ENCODE peak calls at places on chromosomes 2 and 18, in five cellular contexts. K is IMR-90, C is right lobe of liver, X is coronary artery, I is PC-3. G is an unnamed sample.

GRCh38 chr2:200367155-200367554 is 60.7 kb downstream of the SPATS2L start:
- DNase-seq in K (no peak), X (no peak), I (no peak), C (peak), G (no peak)

GRCh38 chr2:19879115-19879514 is 22.7 kb downstream of the TTC32 start:
- DNase-seq in I (no peak), X (peak), C (no peak), K (no peak), G (no peak)

GRCh38 chr2:68282814-68283812 is 30.8 kb upstream of the PPP3R1 start:
- DNase-seq in I (peak), X (no peak), C (no peak), K (peak), G (no peak)

GRCh38 chr2:33238111-33238510 is 238.3 kb upstream of the RASGRP3 start:
- DNase-seq in I (peak), C (no peak), X (no peak), K (peak), G (no peak)

GRCh38 chr2:203579730-203580129 is 44.6 kb upstream of the RAPH1 start:
- DNase-seq in I (peak), K (no peak), X (no peak), C (no peak), G (no peak)

GRCh38 chr18:76847926-76848325 is 25.6 kb downstream of the ZNF236 start:
- DNase-seq in I (peak), K (no peak), C (no peak), X (no peak), G (no peak)

GRCh38 chr2:190607014-190607597 is 41.8 kb upstream of the NAB1 start:
- DNase-seq in I (peak), C (no peak), K (peak), X (no peak), G (no peak)

GRCh38 chr2:226673314-226673723 is 126.3 kb downstream of the IRS1 start:
- DNase-seq in X (no peak), C (no peak), K (peak), I (peak), G (no peak)

GRCh38 chr18:79484661-79485621 is 89.2 kb downstream of the NFATC1 start:
- DNase-seq in C (no peak), X (no peak), K (peak), I (no peak), G (peak)

GRCh38 chr2:239155806-239156480 is 244.9 kb downstream of the HDAC4 start:
- DNase-seq in X (peak), I (no peak), K (no peak), C (peak), G (no peak)

GRCh38 chr2:98608962-98609604 is 694 bp downstream of the UNC50 start:
- DNase-seq in C (peak), X (no peak), K (peak), I (peak), G (no peak)

GRCh38 chr2:27194538-27195354 is 17.1 kb upstream of the ATRAID start:
- DNase-seq in X (no peak), K (no peak), C (peak), I (peak), G (no peak)

GRCh38 chr2:142592171-142592570 is 285.3 kb upstream of the KYNU start:
- DNase-seq in I (no peak), C (no peak), K (no peak), X (no peak), G (no peak)

GRCh38 chr18:31700990-31701389 is 16.6 kb upstream of the B4GALT6 start:
- DNase-seq in I (no peak), X (no peak), K (no peak), C (no peak), G (no peak)

DNA sequence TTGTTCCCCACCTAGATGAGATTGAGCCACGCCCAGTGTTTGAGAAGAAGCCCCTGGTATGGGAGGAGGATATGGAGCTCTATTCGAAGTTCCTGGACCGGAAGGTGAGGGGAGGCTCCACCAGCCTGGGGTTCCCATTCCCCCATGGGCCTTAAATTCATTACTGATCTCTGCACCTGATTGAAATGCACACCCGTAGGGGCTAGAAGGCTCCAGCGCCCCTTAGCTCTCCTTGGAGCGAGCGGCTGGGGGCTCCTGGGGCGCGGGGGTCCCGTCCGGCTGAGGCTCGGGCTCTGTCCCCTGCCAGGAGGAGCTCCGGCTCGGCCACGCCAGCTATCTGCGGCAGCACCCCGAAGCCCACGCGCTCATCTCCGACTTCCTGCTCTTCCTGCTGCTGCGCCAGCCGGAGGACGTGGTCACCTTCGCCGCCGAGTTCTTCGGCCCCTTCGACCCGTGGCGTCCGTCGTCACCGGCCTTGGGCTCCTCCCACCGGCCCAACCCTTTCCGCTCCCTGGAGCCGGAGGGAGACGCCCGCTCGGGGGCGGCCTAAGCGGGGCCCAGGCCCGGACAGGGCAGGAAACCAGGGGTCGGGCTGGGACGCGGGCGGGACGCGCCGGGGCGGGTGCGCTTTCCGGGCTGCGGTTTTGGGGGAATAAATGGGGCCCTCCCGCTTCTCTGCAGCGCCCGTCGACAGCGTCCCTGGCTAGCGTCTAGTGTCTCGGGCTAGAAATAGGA is 10.9 kb downstream of the CATIP start:
- DNase-seq in C (peak), K (peak), I (peak), X (peak), G (peak)
- H3K27ac ChIP-seq in C (peak), K (no peak), I (no peak), X (peak), G (peak)

GRCh38 chr2:215808996-215809395 is 204.4 kb downstream of the MREG start:
- DNase-seq in C (no peak), X (no peak), K (no peak), I (peak), G (no peak)
- TF ChIP-seq CTCF in C (no peak), X (no peak), K (peak), I (peak), G (no peak)

GRCh38 chr18:11042247-11042646 is 107.1 kb downstream of the PIEZO2 start:
- DNase-seq in C (no peak), K (peak), I (no peak), X (no peak), G (no peak)
- H3K27ac ChIP-seq in C (no peak), K (peak), I (no peak), X (no peak), G (peak)

GRCh38 chr2:197310271-197310939 is at the start of gene ANKRD44:
- DNase-seq in I (peak), K (peak), C (peak), X (peak), G (peak)

GRCh38 chr2:197312186-197312585 is 1.6 kb upstream of the ANKRD44 start:
- DNase-seq in I (no peak), C (no peak), X (no peak), K (no peak), G (no peak)

GRCh38 chr2:197311521-197312033 is 997 bp upstream of the ANKRD44 start:
- DNase-seq in K (no peak), X (no peak), C (no peak), I (peak), G (no peak)

GRCh38 chr2:197309369-197310231 is 980 bp downstream of the ANKRD44 start:
- DNase-seq in K (no peak), I (no peak), C (peak), X (peak), G (peak)

GRCh38 chr2:197310940-197311485 is 433 bp upstream of the ANKRD44 start:
- DNase-seq in C (no peak), X (no peak), K (no peak), I (no peak), G (no peak)
- TF ChIP-seq CTCF in C (no peak), X (no peak), K (no peak), I (peak), G (no peak)

GRCh38 chr2:30737326-30737610 is 70.0 kb downstream of the CAPN13 start:
- DNase-seq in X (no peak), I (no peak), C (no peak), K (no peak), G (no peak)

GRCh38 chr2:30736461-30737325 is 70.6 kb downstream of the CAPN13 start:
- DNase-seq in X (no peak), K (no peak), I (no peak), C (no peak), G (no peak)

GRCh38 chr2:30741576-30741975 is 65.7 kb downstream of the CAPN13 start:
- DNase-seq in K (no peak), C (no peak), I (no peak), X (no peak), G (no peak)

GRCh38 chr2:30733829-30734520 is 73.3 kb downstream of the CAPN13 start:
- DNase-seq in I (no peak), X (no peak), K (no peak), C (no peak), G (no peak)

DNA sequence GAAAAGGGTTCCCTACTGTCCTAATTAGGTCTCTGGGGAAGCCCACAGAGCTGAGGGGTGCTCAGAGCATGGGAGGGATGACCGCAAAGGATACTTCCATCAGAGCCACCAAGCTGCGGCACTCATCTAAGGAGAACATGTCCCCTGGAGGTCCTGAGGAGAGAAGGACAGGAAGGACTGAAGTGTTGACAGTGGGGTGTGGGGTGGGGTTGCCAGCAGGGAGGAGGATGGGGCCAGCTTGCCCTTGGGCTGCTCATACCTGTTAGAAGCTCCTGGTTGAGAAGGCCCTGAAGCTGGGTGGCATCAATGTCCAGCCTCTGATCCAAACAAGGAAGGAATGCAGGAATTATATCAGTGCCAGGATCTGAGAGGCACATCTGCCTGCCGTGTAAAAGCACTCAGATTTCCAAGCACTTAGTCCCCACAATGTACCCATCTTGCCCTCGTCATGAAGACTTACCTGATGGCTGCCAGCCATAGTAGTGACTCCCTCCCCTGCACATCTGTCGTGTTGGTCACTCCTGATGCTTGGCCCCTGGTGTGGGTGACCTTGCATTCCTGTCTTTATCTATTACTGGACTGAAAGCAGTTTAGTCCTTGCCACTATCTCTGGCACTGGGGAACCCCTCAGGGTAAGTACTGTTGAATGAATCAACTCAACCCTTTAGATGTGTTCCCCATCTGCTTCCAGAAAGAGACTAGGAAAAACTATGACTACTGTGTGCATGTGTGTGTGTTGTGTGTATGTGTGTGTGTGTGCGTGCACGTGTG is 68.9 kb downstream of the CAPN13 start:
- DNase-seq in C (no peak), K (no peak), X (no peak), I (no peak), G (no peak)
- H3K27ac ChIP-seq in C (no peak), K (no peak), X (no peak), I (no peak), G (no peak)

GRCh38 chr2:71452565-71452964 is 796 bp upstream of the DYSF start:
- DNase-seq in X (no peak), C (peak), I (peak), K (peak), G (no peak)
- TF ChIP-seq CTCF in X (no peak), C (no peak), I (peak), K (peak), G (no peak)

G was measured in dorsolateral prefrontal cortex.